ENCODE peak calls at places on chromosomes 3 and 15, in nine cellular contexts. One of them, this sample, is unnamed.

GRCh38 chr3:157201648-157202278 is 41.8 kb upstream of the CCNL1 start:
- DNase-seq in PC-3: peak; percentile 70
- DNase-seq in right atrium auricular region: no peak
- DNase-seq in astrocyte of the spinal cord: peak; percentile 50
- DNase-seq in PC-9: peak; percentile 68
- DNase-seq in GM20000: peak; percentile 54
- DNase-seq in MCF 10A: peak; percentile 52
- DNase-seq in colonic mucosa: no peak
- DNase-seq in AG09319: peak; percentile 14
- DNase-seq in this sample: peak; percentile 60

GRCh38 chr3:21062724-21063436 is 688.1 kb downstream of the ZNF385D start:
- DNase-seq in AG09319: no peak
- DNase-seq in right atrium auricular region: no peak
- DNase-seq in PC-3: no peak
- DNase-seq in PC-9: no peak
- DNase-seq in astrocyte of the spinal cord: no peak
- DNase-seq in colonic mucosa: no peak
- DNase-seq in GM20000: no peak
- DNase-seq in MCF 10A: no peak
- DNase-seq in this sample: no peak

GRCh38 chr15:60734846-60735245 is 255.9 kb upstream of the ICE2 start:
- DNase-seq in PC-9: no peak
- DNase-seq in GM20000: no peak
- DNase-seq in colonic mucosa: no peak
- DNase-seq in MCF 10A: no peak
- DNase-seq in AG09319: no peak
- DNase-seq in right atrium auricular region: no peak
- DNase-seq in astrocyte of the spinal cord: no peak
- DNase-seq in PC-3: no peak
- DNase-seq in this sample: no peak

GRCh38 chr3:43180027-43180426 is 74.1 kb upstream of the POMGNT2 start:
- DNase-seq in PC-3: peak; percentile 97
- DNase-seq in AG09319: no peak
- DNase-seq in colonic mucosa: peak; percentile 61
- DNase-seq in PC-9: peak; percentile 91
- DNase-seq in astrocyte of the spinal cord: peak; percentile 83
- DNase-seq in MCF 10A: peak; percentile 85
- DNase-seq in right atrium auricular region: no peak
- DNase-seq in GM20000: peak; percentile 47
- DNase-seq in this sample: peak; percentile 37

GRCh38 chr15:57031605-57032004 is 113.2 kb downstream of the TCF12 start:
- DNase-seq in astrocyte of the spinal cord: peak; percentile 61
- DNase-seq in PC-3: no peak
- DNase-seq in right atrium auricular region: no peak
- DNase-seq in PC-9: no peak
- DNase-seq in MCF 10A: no peak
- DNase-seq in colonic mucosa: no peak
- DNase-seq in GM20000: peak; percentile 14
- DNase-seq in AG09319: no peak
- DNase-seq in this sample: peak; percentile 13

GRCh38 chr3:157836022-157836421 is 270.2 kb downstream of the SHOX2 start:
- DNase-seq in astrocyte of the spinal cord: no peak
- DNase-seq in AG09319: no peak
- DNase-seq in right atrium auricular region: no peak
- DNase-seq in GM20000: no peak
- DNase-seq in MCF 10A: no peak
- DNase-seq in PC-9: no peak
- DNase-seq in colonic mucosa: no peak
- DNase-seq in PC-3: no peak
- DNase-seq in this sample: no peak

GRCh38 chr3:72127213-72127612 is 342.3 kb upstream of the PROK2 start:
- DNase-seq in GM20000: no peak
- DNase-seq in colonic mucosa: no peak
- DNase-seq in PC-3: no peak
- DNase-seq in right atrium auricular region: no peak
- DNase-seq in PC-9: no peak
- DNase-seq in astrocyte of the spinal cord: no peak
- DNase-seq in MCF 10A: no peak
- DNase-seq in AG09319: no peak
- DNase-seq in this sample: no peak

GRCh38 chr15:78640840-78641733 is at the start of gene CHRNB4:
- DNase-seq in AG09319: no peak
- DNase-seq in astrocyte of the spinal cord: no peak
- DNase-seq in MCF 10A: no peak
- DNase-seq in right atrium auricular region: no peak
- DNase-seq in PC-9: peak; percentile 52
- DNase-seq in GM20000: no peak
- DNase-seq in colonic mucosa: peak; percentile 36
- DNase-seq in PC-3: no peak
- DNase-seq in this sample: no peak

GRCh38 chr15:101138913-101139880 is 112.7 kb downstream of the CHSY1 start:
- DNase-seq in GM20000: peak; percentile 79
- DNase-seq in AG09319: no peak
- DNase-seq in PC-3: no peak
- DNase-seq in PC-9: no peak
- DNase-seq in MCF 10A: no peak
- DNase-seq in astrocyte of the spinal cord: peak; percentile 88
- DNase-seq in colonic mucosa: no peak
- DNase-seq in right atrium auricular region: no peak
- DNase-seq in this sample: peak; percentile 83

GRCh38 chr3:151362798-151363197 is 21.8 kb downstream of the P2RY12 start:
- DNase-seq in AG09319: no peak
- DNase-seq in MCF 10A: no peak
- DNase-seq in GM20000: no peak
- DNase-seq in right atrium auricular region: no peak
- DNase-seq in astrocyte of the spinal cord: no peak
- DNase-seq in PC-9: no peak
- DNase-seq in colonic mucosa: no peak
- DNase-seq in PC-3: no peak
- DNase-seq in this sample: no peak

GRCh38 chr3:155018621-155019330 is 61.3 kb upstream of the MME start:
- DNase-seq in PC-3: no peak
- DNase-seq in astrocyte of the spinal cord: no peak
- DNase-seq in colonic mucosa: no peak
- DNase-seq in MCF 10A: peak; percentile 51
- DNase-seq in AG09319: no peak
- DNase-seq in PC-9: peak; percentile 42
- DNase-seq in GM20000: no peak
- DNase-seq in right atrium auricular region: no peak
- DNase-seq in this sample: no peak

GRCh38 chr3:38001456-38002081 is 11.0 kb downstream of the VILL start:
- DNase-seq in MCF 10A: peak; percentile 46
- DNase-seq in PC-3: peak; percentile 68
- DNase-seq in GM20000: no peak
- DNase-seq in colonic mucosa: no peak
- DNase-seq in astrocyte of the spinal cord: no peak
- DNase-seq in PC-9: no peak
- DNase-seq in AG09319: no peak
- DNase-seq in right atrium auricular region: no peak
- DNase-seq in this sample: no peak

GRCh38 chr15:71780349-71780976 is 29.9 kb upstream of the NR2E3 start:
- DNase-seq in AG09319: peak; percentile 32
- DNase-seq in colonic mucosa: no peak
- DNase-seq in GM20000: peak; percentile 80
- DNase-seq in MCF 10A: peak; percentile 57
- DNase-seq in astrocyte of the spinal cord: peak; percentile 70
- DNase-seq in PC-9: peak; percentile 48
- DNase-seq in PC-3: peak; percentile 74
- DNase-seq in right atrium auricular region: peak; percentile 55
- DNase-seq in this sample: peak; percentile 74

GRCh38 chr15:65862682-65863081 is 6.6 kb upstream of the RAB11A start:
- DNase-seq in colonic mucosa: peak; percentile 55
- DNase-seq in PC-3: peak; percentile 64
- DNase-seq in PC-9: no peak
- DNase-seq in AG09319: no peak
- DNase-seq in right atrium auricular region: no peak
- DNase-seq in GM20000: peak; percentile 54
- DNase-seq in MCF 10A: peak; percentile 62
- DNase-seq in astrocyte of the spinal cord: peak; percentile 61
- DNase-seq in this sample: peak; percentile 65
- TF ChIP-seq CTCF in colonic mucosa: peak; percentile 24
- TF ChIP-seq CTCF in PC-3: peak; percentile 64
- TF ChIP-seq CTCF in PC-9: no peak
- TF ChIP-seq CTCF in AG09319: peak; percentile 30
- TF ChIP-seq CTCF in right atrium auricular region: no peak
- TF ChIP-seq CTCF in GM20000: peak; percentile 43
- TF ChIP-seq CTCF in MCF 10A: no peak
- TF ChIP-seq CTCF in astrocyte of the spinal cord: peak; percentile 64
- TF ChIP-seq CTCF in this sample: peak; percentile 45

DNA sequence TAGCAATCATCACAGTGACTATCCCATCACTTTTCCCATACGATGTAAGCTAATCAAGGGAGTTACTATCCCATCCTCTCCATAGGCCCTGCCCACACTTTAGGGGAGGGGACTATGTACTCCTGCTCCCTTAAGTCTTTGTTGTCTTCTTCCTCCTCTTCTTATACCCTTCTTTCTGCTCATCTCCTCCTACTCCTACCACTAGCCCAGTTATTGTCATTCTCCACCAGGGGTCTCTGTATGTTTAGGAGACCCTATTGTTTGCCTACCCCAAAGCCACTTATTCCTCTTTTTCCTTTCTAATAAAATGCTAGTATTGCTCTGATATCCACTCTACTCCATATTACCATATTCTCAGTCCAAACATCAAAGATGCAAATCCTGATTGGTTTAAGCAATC is 27.8 kb downstream of the STAC start:
- DNase-seq in astrocyte of the spinal cord: no peak
- DNase-seq in PC-9: no peak
- DNase-seq in colonic mucosa: no peak
- DNase-seq in MCF 10A: no peak
- DNase-seq in right atrium auricular region: no peak
- DNase-seq in PC-3: no peak
- DNase-seq in AG09319: no peak
- DNase-seq in GM20000: no peak
- DNase-seq in this sample: no peak
- TF ChIP-seq CTCF in astrocyte of the spinal cord: peak; percentile 23
- TF ChIP-seq CTCF in PC-9: peak; percentile 15
- TF ChIP-seq CTCF in colonic mucosa: no peak
- TF ChIP-seq CTCF in MCF 10A: no peak
- TF ChIP-seq CTCF in right atrium auricular region: no peak
- TF ChIP-seq CTCF in PC-3: peak; percentile 54
- TF ChIP-seq CTCF in AG09319: peak; percentile 16
- TF ChIP-seq CTCF in GM20000: no peak
- TF ChIP-seq CTCF in this sample: no peak

GRCh38 chr3:23594897-23595670 is 210.7 kb upstream of the UBE2E1 start:
- DNase-seq in astrocyte of the spinal cord: peak; percentile 36
- DNase-seq in right atrium auricular region: no peak
- DNase-seq in AG09319: no peak
- DNase-seq in PC-3: no peak
- DNase-seq in GM20000: no peak
- DNase-seq in colonic mucosa: no peak
- DNase-seq in MCF 10A: no peak
- DNase-seq in PC-9: no peak
- DNase-seq in this sample: no peak
- TF ChIP-seq CTCF in astrocyte of the spinal cord: peak; percentile 18
- TF ChIP-seq CTCF in right atrium auricular region: no peak
- TF ChIP-seq CTCF in AG09319: no peak
- TF ChIP-seq CTCF in PC-3: no peak
- TF ChIP-seq CTCF in GM20000: no peak
- TF ChIP-seq CTCF in colonic mucosa: no peak
- TF ChIP-seq CTCF in MCF 10A: no peak
- TF ChIP-seq CTCF in PC-9: no peak
- TF ChIP-seq CTCF in this sample: no peak

GRCh38 chr3:174125267-174125844 is 727.8 kb downstream of the NLGN1 start:
- DNase-seq in AG09319: peak; percentile 18
- DNase-seq in PC-3: peak; percentile 71
- DNase-seq in astrocyte of the spinal cord: peak; percentile 50
- DNase-seq in MCF 10A: peak; percentile 57
- DNase-seq in colonic mucosa: no peak
- DNase-seq in GM20000: peak; percentile 2
- DNase-seq in PC-9: no peak
- DNase-seq in right atrium auricular region: no peak
- DNase-seq in this sample: no peak
- TF ChIP-seq CTCF in AG09319: peak; percentile 80
- TF ChIP-seq CTCF in PC-3: peak; percentile 94
- TF ChIP-seq CTCF in astrocyte of the spinal cord: peak; percentile 79
- TF ChIP-seq CTCF in MCF 10A: peak; percentile 49
- TF ChIP-seq CTCF in colonic mucosa: no peak
- TF ChIP-seq CTCF in GM20000: no peak
- TF ChIP-seq CTCF in PC-9: peak; percentile 55
- TF ChIP-seq CTCF in right atrium auricular region: no peak
- TF ChIP-seq CTCF in this sample: peak; percentile 26

DNA sequence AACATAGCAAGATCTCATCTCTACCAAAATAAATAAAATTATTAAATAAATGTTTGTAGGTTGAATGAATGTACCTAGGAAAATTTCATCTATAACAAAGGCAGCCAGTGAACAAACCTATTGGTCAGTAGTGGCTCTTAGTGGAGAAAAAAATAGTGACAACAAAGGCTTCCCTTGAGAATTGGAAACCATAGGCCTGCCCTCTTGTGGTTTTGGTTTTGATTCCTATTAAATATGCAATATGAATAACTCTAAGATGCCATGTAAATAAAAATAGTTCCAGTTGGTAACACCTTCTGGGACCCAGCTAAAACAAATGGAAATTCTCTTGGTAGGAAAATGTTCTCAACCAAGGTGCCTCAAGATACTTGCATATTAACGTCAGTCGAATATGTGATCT is 145.7 kb upstream of the BFSP2 start:
- DNase-seq in right atrium auricular region: no peak
- DNase-seq in GM20000: no peak
- DNase-seq in AG09319: no peak
- DNase-seq in colonic mucosa: no peak
- DNase-seq in MCF 10A: no peak
- DNase-seq in astrocyte of the spinal cord: no peak
- DNase-seq in PC-9: no peak
- DNase-seq in PC-3: no peak
- DNase-seq in this sample: no peak
- TF ChIP-seq CTCF in right atrium auricular region: no peak
- TF ChIP-seq CTCF in GM20000: no peak
- TF ChIP-seq CTCF in AG09319: no peak
- TF ChIP-seq CTCF in colonic mucosa: no peak
- TF ChIP-seq CTCF in MCF 10A: no peak
- TF ChIP-seq CTCF in astrocyte of the spinal cord: no peak
- TF ChIP-seq CTCF in PC-9: no peak
- TF ChIP-seq CTCF in PC-3: no peak
- TF ChIP-seq CTCF in this sample: no peak

DNA sequence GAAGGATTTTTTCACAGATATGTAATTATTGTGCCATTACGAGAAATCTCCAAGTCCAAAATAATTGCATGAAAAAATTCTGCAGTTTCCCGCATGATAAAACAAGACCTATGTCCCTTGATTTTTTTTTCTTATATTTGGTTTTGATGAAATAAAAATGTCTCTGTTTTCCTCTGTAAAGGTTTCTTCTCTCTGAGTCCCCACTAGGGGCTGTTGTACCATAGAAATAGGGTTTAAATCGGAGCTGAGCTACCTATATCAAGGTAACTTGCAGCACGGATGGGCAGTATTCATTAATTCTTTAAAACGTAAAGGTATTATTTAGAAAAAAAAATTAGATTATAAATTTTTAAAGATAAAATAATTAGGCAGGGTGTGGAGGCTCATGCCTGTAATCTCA is 66.6 kb upstream of the IGF1R start:
- DNase-seq in MCF 10A: no peak
- DNase-seq in astrocyte of the spinal cord: no peak
- DNase-seq in right atrium auricular region: no peak
- DNase-seq in PC-3: peak; percentile 33
- DNase-seq in GM20000: no peak
- DNase-seq in PC-9: no peak
- DNase-seq in AG09319: no peak
- DNase-seq in colonic mucosa: no peak
- DNase-seq in this sample: no peak
- TF ChIP-seq CTCF in MCF 10A: peak; percentile 25
- TF ChIP-seq CTCF in astrocyte of the spinal cord: no peak
- TF ChIP-seq CTCF in right atrium auricular region: no peak
- TF ChIP-seq CTCF in PC-3: peak; percentile 38
- TF ChIP-seq CTCF in GM20000: no peak
- TF ChIP-seq CTCF in PC-9: peak; percentile 21
- TF ChIP-seq CTCF in AG09319: no peak
- TF ChIP-seq CTCF in colonic mucosa: no peak
- TF ChIP-seq CTCF in this sample: no peak

This sample was measured in GM10248.